ENCODE peak calls at places on chromosomes 1 and 21, in eight cellular contexts. One of them, this sample, is unnamed.
A peak's percentile ranks its signal among the peaks of the same experiment; 100 is the strongest.

GRCh38 chr1:230713915-230714764 is at the start of gene AGT:
- DNase-seq in GM23338: no peak
- DNase-seq in PC-9: peak; percentile 50
- DNase-seq in GM12864: no peak
- DNase-seq in GM12865: no peak
- DNase-seq in cardiac fibroblast: peak; percentile 69
- DNase-seq in BE2C: no peak
- DNase-seq in A549: no peak
- DNase-seq in this sample: peak; percentile 48

GRCh38 chr21:33899199-33899598 is 16.4 kb downstream of the ATP5PO start:
- DNase-seq in GM23338: no peak
- DNase-seq in PC-9: no peak
- DNase-seq in GM12864: no peak
- DNase-seq in GM12865: no peak
- DNase-seq in cardiac fibroblast: no peak
- DNase-seq in BE2C: no peak
- DNase-seq in A549: no peak
- DNase-seq in this sample: peak; percentile 31

GRCh38 chr1:57712846-57713245 is 289.0 kb upstream of the DAB1 start:
- DNase-seq in GM23338: no peak
- DNase-seq in PC-9: no peak
- DNase-seq in GM12864: no peak
- DNase-seq in GM12865: no peak
- DNase-seq in cardiac fibroblast: no peak
- DNase-seq in BE2C: no peak
- DNase-seq in A549: no peak
- DNase-seq in this sample: no peak

GRCh38 chr1:91398291-91398690 is 6.3 kb downstream of the HFM1 start:
- DNase-seq in GM23338: no peak
- DNase-seq in PC-9: no peak
- DNase-seq in GM12864: no peak
- DNase-seq in GM12865: no peak
- DNase-seq in cardiac fibroblast: no peak
- DNase-seq in BE2C: no peak
- DNase-seq in A549: no peak
- DNase-seq in this sample: no peak

GRCh38 chr1:174815036-174815435 is 184.7 kb upstream of the CACYBP start:
- DNase-seq in GM23338: no peak
- DNase-seq in PC-9: peak; percentile 74
- DNase-seq in GM12864: peak; percentile 15
- DNase-seq in GM12865: peak; percentile 46
- DNase-seq in cardiac fibroblast: peak; percentile 4
- DNase-seq in BE2C: no peak
- DNase-seq in A549: peak; percentile 27
- DNase-seq in this sample: peak; percentile 32

GRCh38 chr1:231421616-231421970 is 494 bp downstream of the EGLN1 start:
- DNase-seq in GM23338: no peak
- DNase-seq in PC-9: peak; percentile 42
- DNase-seq in GM12864: no peak
- DNase-seq in GM12865: no peak
- DNase-seq in cardiac fibroblast: peak; percentile 55
- DNase-seq in BE2C: peak; percentile 65
- DNase-seq in A549: no peak
- DNase-seq in this sample: peak; percentile 46

GRCh38 chr1:161039546-161039945 is 782 bp upstream of the TSTD1 start:
- DNase-seq in GM23338: no peak
- DNase-seq in PC-9: no peak
- DNase-seq in GM12864: no peak
- DNase-seq in GM12865: no peak
- DNase-seq in cardiac fibroblast: no peak
- DNase-seq in BE2C: no peak
- DNase-seq in A549: no peak
- DNase-seq in this sample: no peak

GRCh38 chr1:30912203-30912602 is 3.6 kb upstream of the SDC3 start:
- DNase-seq in GM23338: no peak
- DNase-seq in PC-9: no peak
- DNase-seq in GM12864: no peak
- DNase-seq in GM12865: no peak
- DNase-seq in cardiac fibroblast: no peak
- DNase-seq in BE2C: no peak
- DNase-seq in A549: no peak
- DNase-seq in this sample: no peak

GRCh38 chr1:41238311-41239094 is 3.6 kb downstream of the SCMH1 start:
- DNase-seq in GM23338: no peak
- DNase-seq in PC-9: peak; percentile 55
- DNase-seq in GM12864: no peak
- DNase-seq in GM12865: peak; percentile 45
- DNase-seq in cardiac fibroblast: no peak
- DNase-seq in BE2C: no peak
- DNase-seq in A549: no peak
- DNase-seq in this sample: no peak

GRCh38 chr1:41241748-41242644 is at the start of gene SCMH1:
- DNase-seq in GM23338: peak; percentile 88
- DNase-seq in PC-9: no peak
- DNase-seq in GM12864: no peak
- DNase-seq in GM12865: peak; percentile 75
- DNase-seq in cardiac fibroblast: peak; percentile 47
- DNase-seq in BE2C: peak; percentile 55
- DNase-seq in A549: peak; percentile 13
- DNase-seq in this sample: peak; percentile 38

GRCh38 chr1:41242645-41243171 is 602 bp upstream of the SCMH1 start:
- DNase-seq in GM23338: peak; percentile 45
- DNase-seq in PC-9: no peak
- DNase-seq in GM12864: no peak
- DNase-seq in GM12865: no peak
- DNase-seq in cardiac fibroblast: no peak
- DNase-seq in BE2C: no peak
- DNase-seq in A549: no peak
- DNase-seq in this sample: no peak

GRCh38 chr1:41240806-41241747 is 1.0 kb downstream of the SCMH1 start:
- DNase-seq in GM23338: peak; percentile 72
- DNase-seq in PC-9: no peak
- DNase-seq in GM12864: no peak
- DNase-seq in GM12865: peak; percentile 87
- DNase-seq in cardiac fibroblast: peak; percentile 49
- DNase-seq in BE2C: peak; percentile 58
- DNase-seq in A549: peak; percentile 40
- DNase-seq in this sample: peak; percentile 22

DNA sequence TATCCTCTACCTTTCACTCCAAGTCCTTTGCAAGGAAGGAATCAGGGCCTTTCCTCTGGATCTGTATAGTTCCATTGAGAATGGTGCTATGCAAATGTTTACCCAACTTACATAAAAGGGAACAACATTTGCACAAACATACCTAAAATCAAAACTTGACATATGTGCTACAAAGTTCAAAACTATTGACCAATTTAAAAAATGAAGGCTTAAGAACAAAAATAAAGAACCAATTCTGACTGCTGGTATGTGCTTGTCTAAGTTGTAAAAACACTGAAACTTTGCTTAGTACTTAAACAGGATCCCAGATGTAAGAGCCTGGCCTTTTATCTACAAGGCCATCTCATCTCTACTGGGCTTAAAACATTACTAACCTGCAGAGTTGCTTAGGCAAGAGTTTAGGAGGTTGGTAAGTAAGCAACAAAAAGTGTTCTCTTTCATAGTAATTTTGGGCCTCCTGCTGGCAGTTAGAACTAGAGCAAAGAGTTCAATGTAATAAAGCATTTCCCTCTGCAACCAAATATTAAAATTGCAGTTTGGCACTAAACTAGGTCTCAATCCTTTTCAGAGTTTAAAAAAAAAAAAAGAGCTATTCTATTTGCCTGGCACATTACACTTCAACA is 2.0 kb downstream of the SCMH1 start:
- DNase-seq in GM23338: no peak
- DNase-seq in PC-9: peak; percentile 85
- DNase-seq in GM12864: no peak
- DNase-seq in GM12865: peak; percentile 63
- DNase-seq in cardiac fibroblast: peak; percentile 75
- DNase-seq in BE2C: no peak
- DNase-seq in A549: peak; percentile 10
- DNase-seq in this sample: peak; percentile 74
- TF ChIP-seq CTCF in GM23338: no peak
- TF ChIP-seq CTCF in PC-9: peak; percentile 55
- TF ChIP-seq CTCF in GM12864: peak; percentile 12
- TF ChIP-seq CTCF in GM12865: peak; percentile 24
- TF ChIP-seq CTCF in cardiac fibroblast: peak; percentile 51
- TF ChIP-seq CTCF in BE2C: peak; percentile 20
- TF ChIP-seq CTCF in A549: peak; percentile 43
- TF ChIP-seq CTCF in this sample: peak; percentile 66

GRCh38 chr1:151286619-151287340 is 4.7 kb downstream of the ZNF687 start:
- DNase-seq in GM23338: no peak
- DNase-seq in PC-9: no peak
- DNase-seq in GM12864: no peak
- DNase-seq in GM12865: no peak
- DNase-seq in cardiac fibroblast: no peak
- DNase-seq in BE2C: no peak
- DNase-seq in A549: no peak
- DNase-seq in this sample: no peak

GRCh38 chr1:151281225-151281968 is 702 bp upstream of the ZNF687 start:
- DNase-seq in GM23338: peak; percentile 98
- DNase-seq in PC-9: peak; percentile 93
- DNase-seq in GM12864: peak; percentile 92
- DNase-seq in GM12865: peak; percentile 99
- DNase-seq in cardiac fibroblast: peak; percentile 99
- DNase-seq in BE2C: peak; percentile 97
- DNase-seq in A549: peak; percentile 96
- DNase-seq in this sample: peak; percentile 98

GRCh38 chr1:151284013-151284577 is 2.0 kb downstream of the ZNF687 start:
- DNase-seq in GM23338: no peak
- DNase-seq in PC-9: no peak
- DNase-seq in GM12864: no peak
- DNase-seq in GM12865: no peak
- DNase-seq in cardiac fibroblast: no peak
- DNase-seq in BE2C: no peak
- DNase-seq in A549: no peak
- DNase-seq in this sample: no peak

GRCh38 chr1:151281969-151282882 is at the start of gene ZNF687:
- DNase-seq in GM23338: peak; percentile 100
- DNase-seq in PC-9: peak; percentile 100
- DNase-seq in GM12864: peak; percentile 100
- DNase-seq in GM12865: peak; percentile 100
- DNase-seq in cardiac fibroblast: peak; percentile 100
- DNase-seq in BE2C: peak; percentile 100
- DNase-seq in A549: peak; percentile 100
- DNase-seq in this sample: peak; percentile 100

DNA sequence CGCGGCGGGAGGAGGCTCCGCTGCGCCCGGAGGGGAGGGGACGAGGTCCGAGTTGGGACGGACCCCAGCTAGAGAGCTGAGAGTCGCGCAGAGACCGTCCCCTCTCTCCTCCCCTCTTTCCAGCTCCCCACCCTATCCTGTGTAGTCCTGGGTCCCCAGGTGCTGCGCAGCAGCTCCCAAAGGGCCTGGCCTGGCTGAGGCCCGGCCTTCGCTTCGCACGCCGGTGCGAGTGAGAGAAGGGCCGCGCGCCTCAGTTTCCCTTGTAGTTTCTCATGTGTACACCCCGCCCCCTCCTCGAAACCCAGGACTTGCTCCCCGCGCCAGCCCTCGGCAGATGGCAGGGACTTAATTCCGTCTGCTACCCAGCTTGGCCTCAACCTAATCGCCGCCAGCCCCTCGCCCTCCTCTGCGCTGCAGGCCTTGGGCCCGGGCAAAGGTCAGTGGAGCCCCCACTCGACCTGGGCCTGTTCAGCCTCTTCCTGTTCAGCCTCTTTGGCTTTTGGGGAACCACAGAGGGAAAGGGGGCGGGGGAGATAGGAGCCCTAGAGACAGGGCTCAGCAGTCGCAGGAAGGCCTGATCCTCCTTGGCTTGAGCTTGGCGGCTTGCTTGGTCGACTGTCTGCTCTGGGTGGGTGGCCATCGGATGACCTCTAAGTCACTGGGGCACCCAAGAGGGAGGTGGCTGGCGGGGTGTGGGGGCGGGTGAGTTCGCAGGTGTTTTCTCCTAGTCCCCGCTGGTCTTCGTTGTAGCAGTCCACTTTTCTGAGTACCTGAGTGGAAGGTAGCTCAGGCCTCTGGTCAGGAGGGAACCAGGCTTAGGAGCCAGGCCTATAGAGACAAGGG is 1.0 kb downstream of the ZNF687 start:
- DNase-seq in GM23338: peak; percentile 79
- DNase-seq in PC-9: peak; percentile 51
- DNase-seq in GM12864: no peak
- DNase-seq in GM12865: peak; percentile 57
- DNase-seq in cardiac fibroblast: peak; percentile 16
- DNase-seq in BE2C: peak; percentile 27
- DNase-seq in A549: peak; percentile 43
- DNase-seq in this sample: no peak
- TF ChIP-seq CTCF in GM23338: no peak
- TF ChIP-seq CTCF in PC-9: no peak
- TF ChIP-seq CTCF in GM12864: no peak
- TF ChIP-seq CTCF in GM12865: no peak
- TF ChIP-seq CTCF in cardiac fibroblast: no peak
- TF ChIP-seq CTCF in BE2C: no peak
- TF ChIP-seq CTCF in A549: no peak
- TF ChIP-seq CTCF in this sample: no peak

DNA sequence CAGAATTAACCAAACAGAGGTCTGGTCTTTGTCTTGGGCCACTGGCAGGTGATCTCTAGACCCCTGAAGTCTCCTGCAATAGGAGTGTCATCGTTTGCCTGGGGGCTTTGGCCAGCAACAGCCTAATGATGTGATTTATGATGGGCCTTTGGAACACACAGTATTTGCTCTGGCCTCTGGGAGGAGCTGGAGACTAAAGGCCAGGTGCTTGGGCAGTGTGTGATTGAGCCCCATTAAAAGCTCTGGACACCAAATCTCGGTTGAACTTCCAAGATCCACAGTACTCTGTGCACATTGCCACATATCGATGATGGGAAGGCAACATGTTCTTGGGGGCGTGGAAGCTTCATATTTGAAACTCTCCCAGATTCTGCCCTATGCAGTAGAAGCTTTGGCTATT is 32.0 kb upstream of the TLR5 start:
- DNase-seq in GM23338: peak; percentile 53
- DNase-seq in PC-9: no peak
- DNase-seq in GM12864: no peak
- DNase-seq in GM12865: no peak
- DNase-seq in cardiac fibroblast: no peak
- DNase-seq in BE2C: no peak
- DNase-seq in A549: no peak
- DNase-seq in this sample: no peak
- TF ChIP-seq CTCF in GM23338: peak; percentile 45
- TF ChIP-seq CTCF in PC-9: peak; percentile 50
- TF ChIP-seq CTCF in GM12864: no peak
- TF ChIP-seq CTCF in GM12865: no peak
- TF ChIP-seq CTCF in cardiac fibroblast: no peak
- TF ChIP-seq CTCF in BE2C: peak; percentile 36
- TF ChIP-seq CTCF in A549: peak; percentile 38
- TF ChIP-seq CTCF in this sample: no peak

GRCh38 chr1:226148121-226148648 is 38.4 kb downstream of the ACBD3 start:
- DNase-seq in GM23338: no peak
- DNase-seq in PC-9: no peak
- DNase-seq in GM12864: no peak
- DNase-seq in GM12865: no peak
- DNase-seq in cardiac fibroblast: no peak
- DNase-seq in BE2C: no peak
- DNase-seq in A549: no peak
- DNase-seq in this sample: no peak

GRCh38 chr1:226154593-226154992 is 31.9 kb downstream of the ACBD3 start:
- DNase-seq in GM23338: no peak
- DNase-seq in PC-9: no peak
- DNase-seq in GM12864: no peak
- DNase-seq in GM12865: no peak
- DNase-seq in cardiac fibroblast: no peak
- DNase-seq in BE2C: no peak
- DNase-seq in A549: no peak
- DNase-seq in this sample: no peak

GRCh38 chr1:226144045-226144444 is 42.5 kb downstream of the ACBD3 start:
- DNase-seq in GM23338: no peak
- DNase-seq in PC-9: no peak
- DNase-seq in GM12864: no peak
- DNase-seq in GM12865: no peak
- DNase-seq in cardiac fibroblast: no peak
- DNase-seq in BE2C: no peak
- DNase-seq in A549: no peak
- DNase-seq in this sample: no peak

GRCh38 chr1:226149806-226150205 is 36.7 kb downstream of the ACBD3 start:
- DNase-seq in GM23338: peak; percentile 45
- DNase-seq in PC-9: peak; percentile 39
- DNase-seq in GM12864: no peak
- DNase-seq in GM12865: no peak
- DNase-seq in cardiac fibroblast: no peak
- DNase-seq in BE2C: no peak
- DNase-seq in A549: no peak
- DNase-seq in this sample: peak; percentile 25
- TF ChIP-seq CTCF in GM23338: peak; percentile 20
- TF ChIP-seq CTCF in PC-9: peak; percentile 16
- TF ChIP-seq CTCF in GM12864: no peak
- TF ChIP-seq CTCF in GM12865: no peak
- TF ChIP-seq CTCF in cardiac fibroblast: no peak
- TF ChIP-seq CTCF in BE2C: peak; percentile 14
- TF ChIP-seq CTCF in A549: no peak
- TF ChIP-seq CTCF in this sample: peak; percentile 7

This sample was measured in fibroblast of pulmonary artery.